ENCODE peak calls at places on chromosomes 12 and 14, in eight cellular contexts. B is right lobe of liver, A is A549, Z is adrenal gland, X is uterus, T is gastrocnemius medialis, C is K562, W is endothelial cell of umbilical vein. U is an unnamed sample.

GRCh38 chr12:49020441-49020840 is 1.9 kb upstream of the PRKAG1 start:
- DNase-seq in B (no peak), A (no peak), Z (peak; percentile 20), X (peak; percentile 20), T (no peak), C (no peak), W (no peak), U (no peak)

GRCh38 chr12:851913-852312 is 97.6 kb downstream of the RAD52 start:
- DNase-seq in B (no peak), A (peak; percentile 10), Z (no peak), X (no peak), T (no peak), C (no peak), W (peak; percentile 76), U (no peak)

GRCh38 chr12:87509233-87509820 is 519.9 kb downstream of the C12orf50 start:
- DNase-seq in B (no peak), A (peak; percentile 20), Z (no peak), X (no peak), T (no peak), C (no peak), W (peak; percentile 5), U (peak; percentile 11)

GRCh38 chr14:81710232-81710845 is 176.7 kb upstream of the SEL1L start:
- DNase-seq in B (no peak), A (peak; percentile 7), Z (peak; percentile 35), X (no peak), T (no peak), C (peak; percentile 28), W (no peak), U (no peak)

GRCh38 chr14:21136024-21136423 is 19.8 kb downstream of the OR5AU1 start:
- DNase-seq in B (no peak), A (peak; percentile 50), Z (no peak), X (no peak), T (no peak), C (no peak), W (peak; percentile 21), U (no peak)

GRCh38 chr14:105864651-105865265 is 338.4 kb downstream of the TMEM121 start:
- DNase-seq in B (peak; percentile 9), A (no peak), Z (peak; percentile 1), X (peak; percentile 7), T (peak; percentile 8), C (no peak), W (no peak), U (no peak)

GRCh38 chr12:56129210-56129691 is 1.2 kb downstream of the ESYT1 start:
- DNase-seq in B (peak; percentile 75), A (peak; percentile 46), Z (peak; percentile 59), X (peak; percentile 72), T (peak; percentile 57), C (peak; percentile 87), W (peak; percentile 51), U (no peak)

GRCh38 chr12:47820631-47821345 is 1.1 kb upstream of the HDAC7 start:
- DNase-seq in B (peak; percentile 55), A (peak; percentile 98), Z (peak; percentile 97), X (peak; percentile 96), T (peak; percentile 83), C (peak; percentile 68), W (peak; percentile 91), U (peak; percentile 98)

GRCh38 chr12:15208871-15209656 is 12.2 kb downstream of the RERG start:
- DNase-seq in B (no peak), A (no peak), Z (peak; percentile 45), X (no peak), T (no peak), C (no peak), W (no peak), U (no peak)

GRCh38 chr12:1655225-1655788 is 26.3 kb downstream of the WNT5B start:
- DNase-seq in B (no peak), A (no peak), Z (no peak), X (no peak), T (no peak), C (no peak), W (no peak), U (no peak)

GRCh38 chr14:38204717-38205115 is 3.0 kb upstream of the SSTR1 start:
- DNase-seq in B (no peak), A (no peak), Z (no peak), X (no peak), T (no peak), C (no peak), W (no peak), U (no peak)

GRCh38 chr14:89672636-89673279 is 255.7 kb upstream of the FOXN3 start:
- DNase-seq in B (peak; percentile 37), A (no peak), Z (peak; percentile 15), X (no peak), T (no peak), C (peak; percentile 21), W (no peak), U (no peak)

GRCh38 chr12:90015228-90015627 is 306.6 kb upstream of the ATP2B1 start:
- DNase-seq in B (no peak), A (no peak), Z (no peak), X (no peak), T (no peak), C (no peak), W (no peak), U (no peak)

GRCh38 chr14:54653764-54654469 is 87.0 kb downstream of the SAMD4A start:
- DNase-seq in B (peak; percentile 30), A (peak; percentile 19), Z (peak; percentile 51), X (peak; percentile 74), T (peak; percentile 77), C (no peak), W (peak; percentile 99), U (peak; percentile 51)

GRCh38 chr14:25677111-25677510 is 627.2 kb upstream of the STXBP6 start:
- DNase-seq in B (no peak), A (no peak), Z (no peak), X (no peak), T (no peak), C (no peak), W (no peak), U (no peak)

GRCh38 chr14:23864856-23865255 is 88.7 kb upstream of the DHRS4 start:
- DNase-seq in B (no peak), A (no peak), Z (no peak), X (no peak), T (peak; percentile 17), C (no peak), W (no peak), U (no peak)

GRCh38 chr12:30813741-30814687 is 59.3 kb upstream of the CAPRIN2 start:
- DNase-seq in B (no peak), A (no peak), Z (no peak), X (no peak), T (no peak), C (no peak), W (no peak), U (no peak)

GRCh38 chr14:46580941-46581671 is 70.5 kb downstream of the RPL10L start:
- DNase-seq in B (no peak), A (no peak), Z (no peak), X (no peak), T (no peak), C (peak; percentile 25), W (peak; percentile 63), U (no peak)

DNA sequence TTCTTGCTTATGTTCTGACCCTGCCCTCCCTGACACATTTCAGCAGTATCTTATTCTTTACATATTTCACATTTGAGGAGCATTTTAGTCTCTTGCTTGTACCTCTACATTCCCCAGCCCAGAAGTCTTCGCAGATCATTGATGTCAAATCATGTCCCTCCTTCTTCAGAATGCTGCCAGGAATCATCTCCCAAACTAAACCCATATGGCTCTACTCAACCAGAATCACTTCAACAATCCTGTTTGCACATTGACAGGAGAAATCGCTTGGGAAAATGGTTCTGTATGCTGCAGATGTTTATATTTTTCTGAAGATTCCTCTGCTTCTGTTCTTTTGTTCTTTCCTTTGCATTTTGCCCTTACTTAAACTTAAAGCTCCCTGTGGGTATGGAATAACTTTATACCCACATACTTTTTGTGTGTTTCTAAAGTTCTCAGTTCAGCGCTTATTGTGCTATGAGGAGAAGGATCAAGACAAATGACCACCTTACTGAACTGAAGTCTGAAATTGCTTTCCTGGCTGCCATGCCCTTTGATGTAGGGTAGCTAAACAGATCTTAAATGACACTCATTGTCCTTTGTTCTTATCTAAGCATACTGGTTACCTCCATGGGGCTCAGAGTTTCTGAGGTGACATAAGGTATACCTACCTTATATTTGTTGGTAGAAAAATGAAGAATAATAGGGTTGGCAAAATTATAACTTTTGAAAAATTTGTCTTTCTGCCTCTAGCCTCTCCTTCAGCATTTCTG is 134.6 kb downstream of the SLC25A21 start:
- DNase-seq in B (no peak), A (no peak), Z (no peak), X (no peak), T (no peak), C (no peak), W (no peak), U (no peak)
- TF ChIP-seq POLR2A in B (no peak), A (no peak), Z (no peak), X (no peak), T (no peak), C (no peak), W (no peak), U (no peak)

GRCh38 chr14:75340921-75341320 is 62.3 kb downstream of the FOS start:
- DNase-seq in B (peak; percentile 66), A (no peak), Z (peak; percentile 92), X (peak; percentile 89), T (peak; percentile 100), C (no peak), W (peak; percentile 8), U (no peak)
- TF ChIP-seq POLR2A in B (peak; percentile 74), A (no peak), Z (peak; percentile 54), X (peak; percentile 24), T (peak; percentile 84), C (no peak), W (no peak), U (no peak)

GRCh38 chr12:68331869-68332725 is at the start of gene MDM1:
- DNase-seq in B (peak; percentile 97), A (peak; percentile 97), Z (peak; percentile 99), X (peak; percentile 98), T (peak; percentile 97), C (peak; percentile 98), W (peak; percentile 98), U (peak; percentile 89)
- TF ChIP-seq POLR2A in B (peak; percentile 62), A (peak; percentile 88), Z (peak; percentile 68), X (peak; percentile 29), T (no peak), C (peak; percentile 74), W (peak; percentile 79), U (peak; percentile 81)

GRCh38 chr12:39412210-39412609 is 30.7 kb downstream of the KIF21A start:
- DNase-seq in B (no peak), A (no peak), Z (no peak), X (no peak), T (no peak), C (no peak), W (no peak), U (no peak)

GRCh38 chr12:39420043-39420442 is 22.9 kb downstream of the KIF21A start:
- DNase-seq in B (no peak), A (no peak), Z (no peak), X (no peak), T (no peak), C (no peak), W (no peak), U (no peak)

GRCh38 chr12:39419471-39419870 is 23.4 kb downstream of the KIF21A start:
- DNase-seq in B (no peak), A (no peak), Z (no peak), X (no peak), T (no peak), C (no peak), W (no peak), U (no peak)

GRCh38 chr12:39413836-39414771 is 28.8 kb downstream of the KIF21A start:
- DNase-seq in B (no peak), A (no peak), Z (no peak), X (no peak), T (no peak), C (no peak), W (no peak), U (no peak)

DNA sequence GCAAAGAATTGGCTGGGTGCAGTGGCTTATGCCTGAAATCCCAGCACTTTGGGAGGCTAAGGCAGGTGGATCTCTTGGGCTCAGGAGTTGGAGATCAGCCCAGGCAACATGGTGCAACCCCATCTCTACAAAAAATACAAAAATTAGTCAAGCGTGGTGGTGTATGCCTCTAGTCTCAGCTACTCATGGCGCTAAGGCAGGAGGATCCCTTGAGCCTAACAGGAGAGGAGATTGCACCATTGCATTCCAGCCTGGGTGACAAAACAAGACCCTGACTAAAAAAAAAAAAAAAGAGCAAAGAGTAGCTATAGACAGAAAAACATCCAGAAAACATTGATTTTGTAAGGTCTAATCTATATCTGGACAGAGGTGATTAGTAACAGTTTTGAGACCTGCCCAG is 25.0 kb downstream of the KIF21A start:
- DNase-seq in B (no peak), A (no peak), Z (no peak), X (no peak), T (no peak), C (no peak), W (no peak), U (no peak)
- TF ChIP-seq POLR2A in B (no peak), A (no peak), Z (no peak), X (no peak), T (no peak), C (no peak), W (no peak), U (no peak)

U was measured in H54.